ENCODE peak calls at places on chromosomes 2 and 18, in seven cellular contexts. H, E, X, K, T, N and I are unnamed samples.
A peak's percentile ranks its signal among the peaks of the same experiment; 100 is the strongest.

GRCh38 chr18:79410731-79411613 is 15.2 kb downstream of the NFATC1 start:
- DNase-seq in K (no peak), E (no peak), T (no peak), N (no peak), H (no peak), X (no peak), I (no peak)

GRCh38 chr2:133871810-133872209 is 303.5 kb upstream of the NCKAP5 start:
- DNase-seq in N (no peak), X (no peak), E (no peak), H (no peak), K (peak; percentile 4), T (no peak), I (no peak)

GRCh38 chr18:48792611-48793368 is 158.0 kb downstream of the SMAD7 start:
- DNase-seq in N (no peak), T (no peak), E (no peak), K (no peak), X (no peak), H (no peak), I (no peak)

GRCh38 chr2:37920570-37920969 is 4.5 kb upstream of the RMDN2 start:
- DNase-seq in T (no peak), H (no peak), E (peak; percentile 93), N (no peak), X (no peak), K (no peak), I (no peak)

GRCh38 chr2:1663621-1664020 is 80.7 kb downstream of the PXDN start:
- DNase-seq in H (no peak), K (no peak), N (no peak), E (no peak), T (no peak), X (no peak), I (no peak)

GRCh38 chr2:24359701-24360049 is 661 bp downstream of the ITSN2 start:
- DNase-seq in H (peak; percentile 38), K (no peak), N (no peak), T (no peak), X (no peak), E (no peak), I (peak; percentile 16)

GRCh38 chr2:44642123-44642857 is 280.5 kb downstream of the CAMKMT start:
- DNase-seq in K (no peak), N (no peak), X (no peak), H (no peak), T (peak; percentile 46), E (no peak), I (no peak)

GRCh38 chr18:55841314-55841713 is 253.3 kb upstream of the TCF4 start:
- DNase-seq in X (no peak), T (no peak), H (no peak), E (no peak), K (no peak), N (no peak), I (no peak)

GRCh38 chr2:165793161-165793778 is 777 bp downstream of the GALNT3 start:
- DNase-seq in N (no peak), K (peak; percentile 58), T (no peak), E (no peak), H (no peak), X (peak; percentile 13), I (peak; percentile 4)

GRCh38 chr18:76493213-76494107 is 1.6 kb downstream of the ZNF516 start:
- DNase-seq in E (peak; percentile 82), H (peak; percentile 8), X (no peak), T (peak; percentile 33), K (no peak), N (no peak), I (no peak)

GRCh38 chr2:25215948-25216679 is 47.7 kb upstream of the POMC start:
- DNase-seq in H (no peak), X (no peak), N (no peak), K (peak; percentile 93), T (peak; percentile 35), E (no peak), I (no peak)

GRCh38 chr2:240565267-240566202 is 2.7 kb upstream of the RNPEPL1 start:
- DNase-seq in H (peak; percentile 94), E (peak; percentile 92), N (peak; percentile 63), K (peak; percentile 41), X (peak; percentile 87), T (peak; percentile 36), I (peak; percentile 43)

GRCh38 chr2:119252186-119253113 is 28.8 kb downstream of the STEAP3 start:
- DNase-seq in N (no peak), H (no peak), X (peak; percentile 91), E (no peak), T (no peak), K (no peak), I (no peak)

GRCh38 chr2:158735822-158736580 is 59.1 kb upstream of the DAPL1 start:
- DNase-seq in X (no peak), K (no peak), H (no peak), E (peak; percentile 14), N (no peak), T (no peak), I (peak; percentile 82)

GRCh38 chr18:74310411-74310810 is 5.2 kb upstream of the C18orf63 start:
- DNase-seq in H (no peak), E (peak; percentile 55), X (no peak), K (no peak), N (no peak), T (no peak), I (no peak)

GRCh38 chr18:45562567-45563479 is 52.5 kb upstream of the SLC14A2 start:
- DNase-seq in E (no peak), K (no peak), T (no peak), H (no peak), X (no peak), N (no peak), I (no peak)

GRCh38 chr2:190216829-190217228 is 102.8 kb downstream of the HIBCH start:
- DNase-seq in H (peak; percentile 38), N (no peak), K (peak; percentile 58), T (peak; percentile 24), E (peak; percentile 35), X (no peak), I (no peak)

GRCh38 chr2:55010149-55010591 is 40.1 kb downstream of the RTN4 start:
- DNase-seq in K (no peak), X (no peak), E (no peak), N (peak; percentile 60), H (peak; percentile 57), T (no peak), I (peak; percentile 9)

GRCh38 chr2:57407742-57408343 is 638.8 kb upstream of the VRK2 start:
- DNase-seq in H (no peak), X (no peak), K (no peak), T (no peak), E (no peak), N (no peak), I (no peak)

GRCh38 chr2:224563537-224563936 is 21.6 kb downstream of the CUL3 start:
- DNase-seq in K (no peak), H (no peak), X (no peak), E (no peak), T (no peak), N (no peak), I (no peak)

GRCh38 chr18:78595924-78596573 is 383.6 kb upstream of the SALL3 start:
- DNase-seq in T (no peak), N (no peak), X (no peak), H (no peak), E (no peak), K (no peak), I (no peak)

GRCh38 chr2:40384714-40385113 is 67.2 kb downstream of the SLC8A1 start:
- DNase-seq in E (no peak), H (no peak), X (no peak), K (no peak), N (no peak), T (no peak), I (no peak)

GRCh38 chr2:45435316-45435715 is 175.8 kb downstream of the SRBD1 start:
- DNase-seq in N (no peak), T (peak; percentile 24), K (no peak), X (no peak), E (no peak), H (peak; percentile 29), I (no peak)

GRCh38 chr2:9843229-9844035 is at the start of gene TAF1B:
- DNase-seq in H (peak; percentile 97), E (peak; percentile 90), K (peak; percentile 93), X (peak; percentile 91), T (peak; percentile 99), N (peak; percentile 72), I (peak; percentile 94)

GRCh38 chr2:236578980-236579745 is 9.5 kb downstream of the ACKR3 start:
- DNase-seq in H (no peak), X (no peak), E (no peak), N (no peak), K (no peak), T (no peak), I (no peak)
- TF ChIP-seq JUND in H (no peak), X (no peak), E (no peak), N (no peak), K (no peak), T (no peak), I (no peak)

GRCh38 chr18:30927042-30927441 is 115.5 kb downstream of the DSC3 start:
- DNase-seq in K (no peak), T (no peak), E (no peak), H (no peak), N (no peak), X (no peak), I (no peak)
- TF ChIP-seq JUND in K (no peak), T (no peak), E (no peak), H (no peak), N (no peak), X (no peak), I (no peak)

DNA sequence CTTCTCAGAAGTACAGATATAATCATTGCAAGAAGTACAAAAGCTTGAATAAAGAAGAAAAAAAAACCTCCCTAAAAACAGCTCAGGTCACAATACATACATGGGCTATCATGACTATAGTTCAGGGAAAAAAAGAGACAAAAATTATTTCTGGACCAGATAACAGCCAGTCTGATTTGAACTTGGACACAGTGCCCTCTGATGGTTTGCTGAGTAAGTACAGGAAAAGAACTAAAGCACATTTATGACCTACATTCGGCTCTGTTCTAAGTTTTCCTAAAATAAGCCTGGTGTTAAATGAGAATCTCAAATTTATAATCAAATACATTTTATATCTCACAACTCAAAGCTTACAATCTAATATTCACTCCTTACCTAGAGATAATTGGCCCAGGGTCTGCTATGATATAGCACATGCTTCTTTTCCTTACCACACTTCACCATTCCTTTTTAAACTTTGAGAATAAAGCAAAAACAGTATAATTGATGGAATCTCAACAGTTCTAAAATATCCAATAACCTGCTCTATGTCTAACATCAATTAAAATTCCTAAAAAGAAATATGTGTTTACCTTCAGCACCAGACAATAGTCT is 81.1 kb downstream of the RAPH1 start:
- DNase-seq in X (peak; percentile 45), T (peak; percentile 52), N (peak; percentile 4), K (no peak), H (peak; percentile 58), E (peak; percentile 61), I (peak; percentile 5)
- TF ChIP-seq JUND in X (no peak), T (no peak), N (no peak), K (no peak), H (no peak), E (no peak), I (no peak)

GRCh38 chr2:8677646-8678592 is 3.9 kb upstream of the ID2 start:
- DNase-seq in X (peak; percentile 34), E (peak; percentile 76), N (no peak), T (peak; percentile 85), K (peak; percentile 71), H (peak; percentile 88), I (no peak)

GRCh38 chr2:8675543-8675942 is 6.3 kb upstream of the ID2 start:
- DNase-seq in E (peak; percentile 82), H (no peak), X (no peak), T (no peak), K (no peak), N (no peak), I (no peak)

GRCh38 chr2:8674420-8675009 is 7.3 kb upstream of the ID2 start:
- DNase-seq in K (no peak), H (no peak), X (no peak), T (no peak), E (no peak), N (no peak), I (no peak)

GRCh38 chr2:8676915-8677645 is 4.8 kb upstream of the ID2 start:
- DNase-seq in K (no peak), T (peak; percentile 84), H (no peak), E (no peak), N (no peak), X (no peak), I (no peak)

GRCh38 chr2:8676191-8676914 is 5.5 kb upstream of the ID2 start:
- DNase-seq in K (peak; percentile 69), X (no peak), E (no peak), N (no peak), T (peak; percentile 90), H (no peak), I (peak; percentile 60)
- TF ChIP-seq JUND in K (no peak), X (no peak), E (no peak), N (no peak), T (no peak), H (no peak), I (no peak)